ENCODE peak calls at places on chromosome 14, in ten cellular contexts. One of them, this sample, is unnamed.

GRCh38 chr14:105495990-105496830 is 5.2 kb downstream of the TEDC1 start:
- DNase-seq in putamen: no peak
- DNase-seq in glomerular endothelial cell: no peak
- DNase-seq in fibroblast of lung: no peak
- DNase-seq in activated T-cell treated with anti-CD3 and anti-CD28 coated beads for 48 hours: no peak
- DNase-seq in fibroblast of the conjunctiva: no peak
- DNase-seq in activated naive CD4-positive, alpha-beta T cell treated with anti-CD3 and anti-CD28 coated beads, Interleukin-2, amount 50 U/mL, for 16 hours: peak
- DNase-seq in stimulated activated CD8-positive, alpha-beta memory T cell treated with anti-CD3 and anti-CD28 coated beads, Interleukin-4, amount 100 ng/mL, for 4 hours: no peak
- DNase-seq in NT2/D1: no peak
- DNase-seq in D341Med: no peak
- DNase-seq in this sample: no peak

GRCh38 chr14:80996049-80996901 is 40.9 kb downstream of the TSHR start:
- DNase-seq in D341Med: peak
- DNase-seq in putamen: peak
- DNase-seq in activated T-cell treated with anti-CD3 and anti-CD28 coated beads for 48 hours: no peak
- DNase-seq in stimulated activated CD8-positive, alpha-beta memory T cell treated with anti-CD3 and anti-CD28 coated beads, Interleukin-4, amount 100 ng/mL, for 4 hours: no peak
- DNase-seq in fibroblast of the conjunctiva: peak
- DNase-seq in fibroblast of lung: peak
- DNase-seq in glomerular endothelial cell: peak
- DNase-seq in NT2/D1: no peak
- DNase-seq in activated naive CD4-positive, alpha-beta T cell treated with anti-CD3 and anti-CD28 coated beads, Interleukin-2, amount 50 U/mL, for 16 hours: no peak
- DNase-seq in this sample: peak

GRCh38 chr14:104794641-104795467 is 694 bp downstream of the AKT1 start:
- DNase-seq in putamen: no peak
- DNase-seq in glomerular endothelial cell: no peak
- DNase-seq in stimulated activated CD8-positive, alpha-beta memory T cell treated with anti-CD3 and anti-CD28 coated beads, Interleukin-4, amount 100 ng/mL, for 4 hours: no peak
- DNase-seq in fibroblast of the conjunctiva: no peak
- DNase-seq in activated naive CD4-positive, alpha-beta T cell treated with anti-CD3 and anti-CD28 coated beads, Interleukin-2, amount 50 U/mL, for 16 hours: no peak
- DNase-seq in activated T-cell treated with anti-CD3 and anti-CD28 coated beads for 48 hours: peak
- DNase-seq in fibroblast of lung: peak
- DNase-seq in NT2/D1: no peak
- DNase-seq in D341Med: peak
- DNase-seq in this sample: peak

GRCh38 chr14:91372680-91373495 is 44.7 kb downstream of the CCDC88C start:
- DNase-seq in fibroblast of lung: no peak
- DNase-seq in stimulated activated CD8-positive, alpha-beta memory T cell treated with anti-CD3 and anti-CD28 coated beads, Interleukin-4, amount 100 ng/mL, for 4 hours: no peak
- DNase-seq in fibroblast of the conjunctiva: no peak
- DNase-seq in activated T-cell treated with anti-CD3 and anti-CD28 coated beads for 48 hours: no peak
- DNase-seq in activated naive CD4-positive, alpha-beta T cell treated with anti-CD3 and anti-CD28 coated beads, Interleukin-2, amount 50 U/mL, for 16 hours: no peak
- DNase-seq in glomerular endothelial cell: no peak
- DNase-seq in D341Med: no peak
- DNase-seq in putamen: no peak
- DNase-seq in NT2/D1: no peak
- DNase-seq in this sample: no peak

GRCh38 chr14:101022916-101023435 is 119.5 kb upstream of the RTL1 start:
- DNase-seq in glomerular endothelial cell: no peak
- DNase-seq in fibroblast of lung: no peak
- DNase-seq in D341Med: no peak
- DNase-seq in fibroblast of the conjunctiva: no peak
- DNase-seq in stimulated activated CD8-positive, alpha-beta memory T cell treated with anti-CD3 and anti-CD28 coated beads, Interleukin-4, amount 100 ng/mL, for 4 hours: no peak
- DNase-seq in activated naive CD4-positive, alpha-beta T cell treated with anti-CD3 and anti-CD28 coated beads, Interleukin-2, amount 50 U/mL, for 16 hours: no peak
- DNase-seq in activated T-cell treated with anti-CD3 and anti-CD28 coated beads for 48 hours: no peak
- DNase-seq in putamen: no peak
- DNase-seq in NT2/D1: no peak
- DNase-seq in this sample: no peak

GRCh38 chr14:105537580-105538474 is 11.4 kb downstream of the TMEM121 start:
- DNase-seq in D341Med: peak
- DNase-seq in activated naive CD4-positive, alpha-beta T cell treated with anti-CD3 and anti-CD28 coated beads, Interleukin-2, amount 50 U/mL, for 16 hours: peak
- DNase-seq in stimulated activated CD8-positive, alpha-beta memory T cell treated with anti-CD3 and anti-CD28 coated beads, Interleukin-4, amount 100 ng/mL, for 4 hours: no peak
- DNase-seq in glomerular endothelial cell: no peak
- DNase-seq in fibroblast of lung: no peak
- DNase-seq in activated T-cell treated with anti-CD3 and anti-CD28 coated beads for 48 hours: peak
- DNase-seq in fibroblast of the conjunctiva: no peak
- DNase-seq in putamen: no peak
- DNase-seq in NT2/D1: no peak
- DNase-seq in this sample: peak

GRCh38 chr14:92404938-92405337 is 82.0 kb downstream of the SLC24A4 start:
- DNase-seq in stimulated activated CD8-positive, alpha-beta memory T cell treated with anti-CD3 and anti-CD28 coated beads, Interleukin-4, amount 100 ng/mL, for 4 hours: no peak
- DNase-seq in glomerular endothelial cell: no peak
- DNase-seq in fibroblast of lung: no peak
- DNase-seq in fibroblast of the conjunctiva: no peak
- DNase-seq in putamen: no peak
- DNase-seq in activated T-cell treated with anti-CD3 and anti-CD28 coated beads for 48 hours: no peak
- DNase-seq in NT2/D1: no peak
- DNase-seq in activated naive CD4-positive, alpha-beta T cell treated with anti-CD3 and anti-CD28 coated beads, Interleukin-2, amount 50 U/mL, for 16 hours: no peak
- DNase-seq in D341Med: no peak
- DNase-seq in this sample: no peak

GRCh38 chr14:39015360-39015961 is 87.6 kb downstream of the SEC23A start:
- DNase-seq in D341Med: peak
- DNase-seq in fibroblast of lung: peak
- DNase-seq in activated naive CD4-positive, alpha-beta T cell treated with anti-CD3 and anti-CD28 coated beads, Interleukin-2, amount 50 U/mL, for 16 hours: no peak
- DNase-seq in glomerular endothelial cell: no peak
- DNase-seq in putamen: peak
- DNase-seq in activated T-cell treated with anti-CD3 and anti-CD28 coated beads for 48 hours: no peak
- DNase-seq in stimulated activated CD8-positive, alpha-beta memory T cell treated with anti-CD3 and anti-CD28 coated beads, Interleukin-4, amount 100 ng/mL, for 4 hours: no peak
- DNase-seq in fibroblast of the conjunctiva: peak
- DNase-seq in NT2/D1: peak
- DNase-seq in this sample: peak

GRCh38 chr14:77310041-77310440 is 10.6 kb downstream of the POMT2 start:
- DNase-seq in fibroblast of the conjunctiva: no peak
- DNase-seq in NT2/D1: no peak
- DNase-seq in fibroblast of lung: peak
- DNase-seq in activated T-cell treated with anti-CD3 and anti-CD28 coated beads for 48 hours: no peak
- DNase-seq in putamen: no peak
- DNase-seq in glomerular endothelial cell: no peak
- DNase-seq in stimulated activated CD8-positive, alpha-beta memory T cell treated with anti-CD3 and anti-CD28 coated beads, Interleukin-4, amount 100 ng/mL, for 4 hours: no peak
- DNase-seq in activated naive CD4-positive, alpha-beta T cell treated with anti-CD3 and anti-CD28 coated beads, Interleukin-2, amount 50 U/mL, for 16 hours: no peak
- DNase-seq in D341Med: no peak
- DNase-seq in this sample: peak

GRCh38 chr14:20782280-20782890 is 1.3 kb downstream of the RNASE6 start:
- DNase-seq in NT2/D1: no peak
- DNase-seq in fibroblast of the conjunctiva: no peak
- DNase-seq in D341Med: no peak
- DNase-seq in stimulated activated CD8-positive, alpha-beta memory T cell treated with anti-CD3 and anti-CD28 coated beads, Interleukin-4, amount 100 ng/mL, for 4 hours: no peak
- DNase-seq in activated naive CD4-positive, alpha-beta T cell treated with anti-CD3 and anti-CD28 coated beads, Interleukin-2, amount 50 U/mL, for 16 hours: no peak
- DNase-seq in glomerular endothelial cell: no peak
- DNase-seq in putamen: no peak
- DNase-seq in activated T-cell treated with anti-CD3 and anti-CD28 coated beads for 48 hours: no peak
- DNase-seq in fibroblast of lung: no peak
- DNase-seq in this sample: no peak

GRCh38 chr14:21068521-21069387 is 1.4 kb upstream of the ARHGEF40 start:
- DNase-seq in NT2/D1: no peak
- DNase-seq in glomerular endothelial cell: no peak
- DNase-seq in fibroblast of the conjunctiva: no peak
- DNase-seq in stimulated activated CD8-positive, alpha-beta memory T cell treated with anti-CD3 and anti-CD28 coated beads, Interleukin-4, amount 100 ng/mL, for 4 hours: no peak
- DNase-seq in fibroblast of lung: peak
- DNase-seq in putamen: peak
- DNase-seq in activated naive CD4-positive, alpha-beta T cell treated with anti-CD3 and anti-CD28 coated beads, Interleukin-2, amount 50 U/mL, for 16 hours: no peak
- DNase-seq in D341Med: peak
- DNase-seq in activated T-cell treated with anti-CD3 and anti-CD28 coated beads for 48 hours: no peak
- DNase-seq in this sample: peak

This sample was measured in NCI-H82.